ENCODE peak calls at places on chromosomes 4 and X, in eight cellular contexts. Q, V, L, D, Z, I, T and G are unnamed samples.

GRCh38 chrX:1451251-1451675 is 1.4 kb downstream of the ASMTL start:
- DNase-seq in Q (no peak), Z (peak), I (no peak), D (no peak), V (no peak), L (no peak), T (no peak), G (no peak)

GRCh38 chr4:75723117-75723801 is 1.1 kb upstream of the USO1 start:
- DNase-seq in Z (no peak), L (no peak), Q (no peak), D (peak), I (no peak), V (peak), T (peak), G (peak)

GRCh38 chr4:831483-831805 is 5.5 kb upstream of the CPLX1 start:
- DNase-seq in I (no peak), Q (no peak), T (no peak), D (no peak), Z (no peak), L (no peak), V (no peak), G (no peak)

GRCh38 chr4:73589261-73589847 is 30.9 kb downstream of the RASSF6 start:
- DNase-seq in T (peak), V (peak), Q (no peak), I (no peak), L (no peak), D (peak), Z (no peak), G (peak)

GRCh38 chr4:5365071-5366008 is 314.1 kb downstream of the STK32B start:
- DNase-seq in T (peak), Z (no peak), I (no peak), D (peak), L (no peak), Q (peak), V (peak), G (peak)

GRCh38 chr4:184471872-184472539 is 2.3 kb downstream of the IRF2 start:
- DNase-seq in I (no peak), Q (peak), D (peak), T (no peak), Z (no peak), L (peak), V (peak), G (peak)

GRCh38 chr4:2341261-2341841 is 77.1 kb downstream of the ZFYVE28 start:
- DNase-seq in I (no peak), Z (no peak), V (no peak), L (no peak), D (no peak), T (no peak), Q (peak), G (no peak)

GRCh38 chrX:40150503-40150902 is 52.7 kb upstream of the BCOR start:
- DNase-seq in Q (no peak), D (no peak), I (no peak), T (no peak), V (no peak), Z (no peak), L (no peak), G (no peak)

GRCh38 chrX:40154853-40155616 is 57.3 kb upstream of the BCOR start:
- DNase-seq in I (peak), D (no peak), L (peak), Z (no peak), T (no peak), Q (peak), V (no peak), G (peak)

GRCh38 chr4:55010550-55010949 is 114.8 kb downstream of the KDR start:
- DNase-seq in V (no peak), L (no peak), Q (no peak), Z (no peak), T (no peak), I (no peak), D (no peak), G (no peak)

GRCh38 chr4:55004831-55005230 is 120.6 kb downstream of the KDR start:
- DNase-seq in V (peak), L (no peak), Q (no peak), Z (no peak), T (peak), D (peak), I (peak), G (peak)

GRCh38 chr4:55005910-55006309 is 119.5 kb downstream of the KDR start:
- DNase-seq in T (no peak), I (no peak), D (no peak), L (no peak), Z (no peak), V (no peak), Q (no peak), G (no peak)

GRCh38 chr4:55012363-55013255 is 112.8 kb downstream of the KDR start:
- DNase-seq in D (no peak), T (no peak), Z (no peak), V (no peak), I (no peak), Q (no peak), L (no peak), G (no peak)

DNA sequence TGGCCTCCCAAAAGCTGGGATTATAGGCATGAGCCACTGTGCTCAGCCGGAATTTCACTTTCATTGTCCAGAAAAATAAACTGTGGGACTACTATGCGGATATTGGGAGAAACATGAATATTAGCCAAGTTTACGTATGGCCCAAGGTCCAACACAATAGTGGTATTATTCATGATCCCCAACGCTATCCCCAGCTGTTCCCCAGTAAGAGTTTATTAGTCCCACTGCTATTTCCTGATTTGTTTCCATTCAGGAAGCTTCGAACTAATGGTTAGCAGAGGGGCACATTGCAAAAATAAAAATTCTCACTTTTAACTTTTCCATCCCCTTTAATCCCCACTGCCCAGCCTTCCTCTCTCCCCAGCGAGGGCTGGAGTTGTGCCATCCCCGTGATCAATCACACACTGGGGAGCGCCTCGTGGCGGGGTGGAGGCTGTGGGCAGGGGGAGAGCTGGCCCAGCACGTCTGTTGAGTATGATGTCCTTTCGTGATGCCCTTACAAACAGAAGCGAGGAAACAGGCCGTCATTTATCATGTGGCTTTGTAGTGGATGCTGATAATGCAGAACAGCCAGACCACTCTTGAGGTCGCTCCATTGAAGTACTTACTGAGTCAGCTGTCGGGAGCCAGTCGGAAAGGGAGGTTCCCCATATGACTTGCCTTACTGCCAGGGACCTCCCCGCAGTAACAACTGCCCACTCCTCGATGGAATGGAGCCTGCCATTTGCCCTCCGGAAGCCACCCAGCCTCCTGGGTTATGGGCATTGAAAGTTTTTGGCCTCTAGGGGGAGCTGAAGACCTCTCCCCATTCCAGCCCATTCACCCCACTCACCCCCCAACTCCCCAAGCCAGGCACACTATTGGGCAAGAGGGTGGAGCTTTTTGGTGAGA is 117.0 kb downstream of the KDR start:
- DNase-seq in I (no peak), L (peak), V (no peak), T (no peak), Z (no peak), D (no peak), Q (no peak), G (peak)
- TF ChIP-seq CTCF in I (no peak), L (no peak), V (peak), T (peak), Z (no peak), D (peak), Q (no peak), G (peak)

DNA sequence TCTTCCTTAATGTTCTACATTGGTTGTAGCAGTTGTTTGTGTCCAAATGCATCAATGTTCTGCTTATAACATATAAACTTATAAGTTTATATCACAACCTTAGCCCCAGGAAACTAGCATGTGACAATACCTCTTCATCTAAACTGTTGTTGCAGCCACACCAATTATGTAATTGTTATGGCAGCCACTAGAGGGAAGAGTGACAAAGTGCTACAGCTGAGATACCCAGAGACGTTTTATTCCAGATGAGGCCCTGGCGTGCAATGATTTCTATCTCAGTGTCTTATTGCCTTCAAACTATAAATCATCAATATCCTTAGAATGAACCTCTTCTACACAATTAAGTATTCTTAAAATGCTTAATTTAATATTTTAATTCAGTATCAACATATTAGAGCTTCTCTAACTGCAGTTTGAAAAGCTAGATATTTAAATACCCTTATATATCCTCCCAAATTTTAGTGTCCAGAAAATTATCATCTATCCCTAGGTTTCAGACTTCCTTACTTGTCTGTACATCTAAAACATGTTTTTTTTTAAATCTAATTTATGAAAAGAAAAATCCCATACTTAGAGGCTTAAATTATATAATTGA is 171.6 kb downstream of the PCDH10 start:
- DNase-seq in I (no peak), V (peak), Z (no peak), L (peak), D (no peak), Q (no peak), T (peak), G (peak)
- TF ChIP-seq CTCF in I (peak), V (peak), Z (no peak), L (peak), D (peak), Q (peak), T (peak), G (peak)

DNA sequence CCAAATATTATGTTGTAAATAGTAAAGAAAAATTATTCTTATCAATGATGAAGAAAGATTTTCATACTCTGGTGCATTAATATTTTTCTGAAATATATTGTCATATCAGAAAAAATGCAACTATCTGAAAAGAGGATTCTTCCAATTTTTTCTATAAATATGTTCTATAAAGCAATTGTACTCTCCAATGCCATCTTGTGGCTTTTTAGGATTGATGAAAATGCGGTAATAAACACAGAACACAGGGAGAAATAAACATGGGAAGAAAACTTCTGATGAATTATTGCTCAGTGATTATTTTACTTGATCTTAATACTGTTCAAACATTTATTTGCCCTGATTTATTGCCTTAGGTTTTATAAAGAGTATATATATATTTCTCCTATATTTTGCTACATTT is 215.4 kb downstream of the IL1RAPL1 start:
- DNase-seq in Q (no peak), I (no peak), Z (no peak), T (no peak), L (no peak), D (no peak), V (peak), G (no peak)
- TF ChIP-seq CTCF in Q (no peak), I (no peak), Z (no peak), T (no peak), L (no peak), D (no peak), V (no peak), G (no peak)

GRCh38 chr4:103099691-103100392 is at the start of gene BDH2:
- DNase-seq in T (peak), I (peak), Q (peak), L (peak), D (peak), V (peak), Z (peak), G (peak)
- TF ChIP-seq CTCF in T (peak), I (peak), Q (peak), L (peak), D (peak), V (peak), Z (peak), G (peak)

DNA sequence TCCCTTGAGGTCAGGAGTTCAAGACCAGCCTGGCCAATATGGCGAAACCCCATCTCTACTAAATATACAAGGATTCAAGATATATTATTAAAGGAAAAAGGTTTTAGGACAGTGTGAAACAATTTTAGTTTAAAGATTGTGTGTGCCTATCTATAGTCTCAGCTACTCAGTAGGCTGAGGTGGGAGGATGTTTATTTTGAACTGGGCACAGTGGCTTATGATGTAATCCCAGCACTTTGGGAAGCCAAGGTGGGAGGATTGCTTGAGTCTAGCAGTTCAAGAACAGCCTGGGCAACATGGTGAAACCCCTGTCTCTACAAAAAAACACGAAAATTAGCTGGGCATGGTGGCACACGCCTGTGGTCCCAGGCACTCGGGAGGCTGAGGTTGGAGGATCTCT is 31.4 kb upstream of the REST start:
- DNase-seq in I (no peak), Z (no peak), D (no peak), L (no peak), Q (no peak), T (no peak), V (no peak), G (no peak)
- TF ChIP-seq CTCF in I (no peak), Z (no peak), D (no peak), L (no peak), Q (no peak), T (no peak), V (no peak), G (no peak)

GRCh38 chr4:82890913-82891727 is at the start of gene SEC31A:
- DNase-seq in Q (peak), D (peak), T (peak), V (peak), I (peak), Z (peak), L (peak), G (peak)
- TF ChIP-seq CTCF in Q (no peak), D (no peak), T (no peak), V (no peak), I (no peak), Z (no peak), L (no peak), G (no peak)

DNA sequence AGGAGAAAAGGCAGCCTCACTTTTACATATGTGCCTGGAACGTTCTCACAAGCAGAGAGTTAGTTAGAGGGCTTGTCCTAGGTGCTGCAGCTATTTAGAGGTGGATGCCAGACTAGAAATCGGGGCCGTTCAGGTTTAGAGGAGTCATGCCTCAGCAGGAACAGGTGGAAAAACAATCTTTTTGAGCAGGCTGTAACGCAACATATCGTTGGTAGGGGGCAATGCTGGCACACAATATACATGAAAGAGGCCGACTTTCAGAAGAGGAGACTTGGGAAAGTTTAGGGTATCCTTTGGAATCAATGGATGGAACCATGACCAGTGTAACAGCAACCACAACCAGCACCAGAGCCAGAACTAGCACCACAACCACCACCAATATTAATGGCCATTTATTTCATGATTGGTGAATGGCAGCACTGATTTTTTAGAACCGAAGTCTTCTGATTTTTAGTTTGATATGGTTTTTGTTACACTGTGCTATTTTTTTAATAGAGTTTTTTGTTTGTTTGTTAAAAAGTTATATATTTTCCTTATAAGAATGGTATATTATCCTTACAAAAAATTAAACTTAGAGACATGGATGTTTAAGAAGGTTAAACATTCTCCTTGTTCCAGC is 14.9 kb upstream of the PAQR3 start:
- DNase-seq in V (peak), D (no peak), T (no peak), I (no peak), Q (no peak), L (no peak), Z (no peak), G (peak)
- TF ChIP-seq CTCF in V (peak), D (no peak), T (peak), I (peak), Q (no peak), L (peak), Z (peak), G (peak)

GRCh38 chr4:69860007-69860406 is at the start of gene SULT1E1:
- DNase-seq in T (peak), V (peak), Z (no peak), Q (no peak), I (no peak), L (no peak), D (no peak), G (peak)
- TF ChIP-seq CTCF in T (no peak), V (no peak), Z (no peak), Q (no peak), I (no peak), L (no peak), D (no peak), G (no peak)

GRCh38 chr4:7626551-7626950 is 191.8 kb upstream of the PSAPL1 start:
- DNase-seq in T (no peak), I (no peak), L (no peak), D (no peak), Q (no peak), Z (no peak), V (no peak), G (no peak)
- TF ChIP-seq CTCF in T (no peak), I (no peak), L (no peak), D (no peak), Q (no peak), Z (no peak), V (no peak), G (no peak)

DNA sequence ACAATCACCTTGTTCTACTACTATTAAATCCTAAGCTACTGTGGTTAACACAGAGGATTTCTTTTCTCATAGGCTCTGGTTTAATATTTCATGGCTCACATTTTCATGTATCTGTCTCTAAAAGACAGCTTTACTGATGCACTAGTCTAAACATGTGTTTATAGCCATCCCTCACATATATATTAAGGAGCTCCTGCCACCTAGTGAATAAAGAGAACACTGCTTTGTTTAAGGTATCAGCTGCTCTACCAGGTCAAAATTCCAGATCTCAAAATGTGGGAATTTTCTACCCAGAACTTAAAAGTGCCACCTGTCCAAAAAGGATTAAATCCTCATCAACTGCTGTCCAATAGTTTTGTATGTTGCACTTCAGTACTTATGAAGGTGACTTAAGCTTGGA is 188.5 kb upstream of the TEX13C start:
- DNase-seq in I (no peak), V (no peak), Q (no peak), Z (no peak), D (no peak), L (no peak), T (no peak), G (no peak)
- TF ChIP-seq CTCF in I (no peak), V (no peak), Q (no peak), Z (no peak), D (peak), L (no peak), T (no peak), G (peak)